ENCODE peak calls at places on chromosomes 16 and 17, in five cellular contexts. W is ovary, M is heart left ventricle, Q is adrenal gland, S is spleen. E is an unnamed sample.

GRCh38 chr16:6949240-6949639 is 383.4 kb upstream of the RBFOX1 start:
- DNase-seq in W (no peak), M (no peak), Q (no peak), S (no peak), E (no peak)

GRCh38 chr17:19383681-19384470 is 3.1 kb downstream of the MFAP4 start:
- DNase-seq in W (peak), M (peak), Q (peak), S (peak), E (no peak)

GRCh38 chr17:56765449-56765848 is 68.3 kb downstream of the C17orf67 start:
- DNase-seq in W (no peak), M (no peak), Q (no peak), S (no peak), E (no peak)

GRCh38 chr16:20897253-20897896 is 2.8 kb downstream of the DCUN1D3 start:
- DNase-seq in W (no peak), M (no peak), Q (peak), S (no peak), E (no peak)

GRCh38 chr16:26019885-26020284 is 328.1 kb downstream of the HS3ST4 start:
- DNase-seq in W (no peak), M (no peak), Q (no peak), S (no peak), E (no peak)

GRCh38 chr16:72092832-72093447 is 480 bp downstream of the TXNL4B start:
- DNase-seq in W (no peak), M (no peak), Q (peak), S (peak), E (peak)

GRCh38 chr16:72612718-72613117 is 435.2 kb downstream of the ZFHX3 start:
- DNase-seq in W (no peak), M (no peak), Q (no peak), S (no peak), E (no peak)

GRCh38 chr17:43363181-43363925 is 35.4 kb upstream of the ARL4D start:
- DNase-seq in W (peak), M (no peak), Q (no peak), S (no peak), E (no peak)

GRCh38 chr17:42118545-42118944 is 2.6 kb downstream of the KAT2A start:
- DNase-seq in W (no peak), M (no peak), Q (no peak), S (no peak), E (no peak)

GRCh38 chr16:24721830-24722238 is 7.6 kb upstream of the TNRC6A start:
- DNase-seq in W (no peak), M (no peak), Q (no peak), S (no peak), E (no peak)

GRCh38 chr16:51359141-51359960 is 208.3 kb upstream of the SALL1 start:
- DNase-seq in W (no peak), M (peak), Q (peak), S (no peak), E (no peak)

GRCh38 chr16:51434567-51435198 is 283.6 kb upstream of the SALL1 start:
- DNase-seq in W (no peak), M (no peak), Q (no peak), S (no peak), E (no peak)

GRCh38 chr17:57898487-57899311 is 48.9 kb upstream of the MRPS23 start:
- DNase-seq in W (peak), M (peak), Q (peak), S (no peak), E (no peak)

GRCh38 chr17:13477180-13477611 is 124.5 kb downstream of the HS3ST3A1 start:
- DNase-seq in W (no peak), M (no peak), Q (no peak), S (no peak), E (no peak)

GRCh38 chr16:86382067-86382773 is 128.1 kb upstream of the FOXF1 start:
- DNase-seq in W (no peak), M (no peak), Q (no peak), S (no peak), E (no peak)

GRCh38 chr16:49016461-49016860 is 265.2 kb downstream of the CBLN1 start:
- DNase-seq in W (no peak), M (no peak), Q (no peak), S (no peak), E (no peak)

GRCh38 chr16:64626771-64627170 is 495.1 kb downstream of the CDH11 start:
- DNase-seq in W (no peak), M (no peak), Q (no peak), S (no peak), E (no peak)

GRCh38 chr17:63349478-63350000 is 96.6 kb downstream of the CYB561 start:
- DNase-seq in W (no peak), M (no peak), Q (no peak), S (no peak), E (no peak)

GRCh38 chr16:10386517-10387377 is 886 bp downstream of the ATF7IP2 start:
- DNase-seq in W (no peak), M (no peak), Q (no peak), S (no peak), E (no peak)

GRCh38 chr16:28165549-28166046 is 46.2 kb downstream of the XPO6 start:
- DNase-seq in W (no peak), M (no peak), Q (no peak), S (no peak), E (no peak)

GRCh38 chr16:88434353-88434690 is 18.8 kb upstream of the ZFPM1 start:
- DNase-seq in W (no peak), M (no peak), Q (no peak), S (no peak), E (no peak)

GRCh38 chr16:1296688-1297412 is 12.6 kb upstream of the UBE2I start:
- DNase-seq in W (no peak), M (no peak), Q (peak), S (no peak), E (peak)

GRCh38 chr16:11297492-11298142 is 16.5 kb upstream of the PRM1 start:
- DNase-seq in W (peak), M (peak), Q (peak), S (peak), E (peak)

GRCh38 chr17:74117999-74118421 is 85.5 kb upstream of the RPL38 start:
- DNase-seq in W (no peak), M (no peak), Q (no peak), S (peak), E (no peak)

GRCh38 chr17:51672058-51672457 is 411.7 kb downstream of the UTP18 start:
- DNase-seq in W (no peak), M (no peak), Q (no peak), S (no peak), E (no peak)

GRCh38 chr16:12500771-12501170 is 302.9 kb downstream of the CPPED1 start:
- DNase-seq in W (no peak), M (peak), Q (no peak), S (no peak), E (no peak)

GRCh38 chr17:64686705-64687104 is 24.6 kb upstream of the SMURF2 start:
- DNase-seq in W (no peak), M (no peak), Q (no peak), S (no peak), E (no peak)

GRCh38 chr17:47285003-47285402 is 31.4 kb downstream of the ITGB3 start:
- DNase-seq in W (no peak), M (no peak), Q (no peak), S (no peak), E (no peak)

GRCh38 chr16:65249768-65250167 is 127.9 kb upstream of the CDH11 start:
- DNase-seq in W (peak), M (peak), Q (peak), S (no peak), E (no peak)

GRCh38 chr17:69141802-69142472 is at the start of gene ABCA6:
- DNase-seq in W (no peak), M (no peak), Q (no peak), S (no peak), E (no peak)
- TF ChIP-seq POLR2A in W (no peak), M (peak), Q (no peak), S (no peak), E (no peak)

GRCh38 chr17:82443465-82444283 is 6.9 kb downstream of the CYBC1 start:
- DNase-seq in W (peak), M (no peak), Q (peak), S (peak), E (no peak)
- TF ChIP-seq POLR2A in W (no peak), M (no peak), Q (no peak), S (no peak), E (no peak)

GRCh38 chr17:38871247-38871991 is 1.6 kb downstream of the LASP1 start:
- DNase-seq in W (peak), M (peak), Q (peak), S (peak), E (no peak)
- TF ChIP-seq POLR2A in W (no peak), M (peak), Q (no peak), S (no peak), E (peak)

GRCh38 chr16:56641166-56641565 is 2.7 kb downstream of the MT1A start:
- DNase-seq in W (no peak), M (no peak), Q (peak), S (no peak), E (no peak)

GRCh38 chr16:56643833-56644232 is 5.4 kb downstream of the MT1A start:
- DNase-seq in W (no peak), M (no peak), Q (no peak), S (no peak), E (no peak)

GRCh38 chr16:56645311-56645710 is 6.4 kb upstream of the MT1B start:
- DNase-seq in W (no peak), M (no peak), Q (no peak), S (no peak), E (no peak)

GRCh38 chr16:56645838-56646237 is 5.8 kb upstream of the MT1B start:
- DNase-seq in W (no peak), M (no peak), Q (no peak), S (no peak), E (no peak)

GRCh38 chr16:56643080-56643778 is 4.8 kb downstream of the MT1A start:
- DNase-seq in W (peak), M (peak), Q (peak), S (peak), E (no peak)
- TF ChIP-seq POLR2A in W (no peak), M (no peak), Q (no peak), S (no peak), E (no peak)

DNA sequence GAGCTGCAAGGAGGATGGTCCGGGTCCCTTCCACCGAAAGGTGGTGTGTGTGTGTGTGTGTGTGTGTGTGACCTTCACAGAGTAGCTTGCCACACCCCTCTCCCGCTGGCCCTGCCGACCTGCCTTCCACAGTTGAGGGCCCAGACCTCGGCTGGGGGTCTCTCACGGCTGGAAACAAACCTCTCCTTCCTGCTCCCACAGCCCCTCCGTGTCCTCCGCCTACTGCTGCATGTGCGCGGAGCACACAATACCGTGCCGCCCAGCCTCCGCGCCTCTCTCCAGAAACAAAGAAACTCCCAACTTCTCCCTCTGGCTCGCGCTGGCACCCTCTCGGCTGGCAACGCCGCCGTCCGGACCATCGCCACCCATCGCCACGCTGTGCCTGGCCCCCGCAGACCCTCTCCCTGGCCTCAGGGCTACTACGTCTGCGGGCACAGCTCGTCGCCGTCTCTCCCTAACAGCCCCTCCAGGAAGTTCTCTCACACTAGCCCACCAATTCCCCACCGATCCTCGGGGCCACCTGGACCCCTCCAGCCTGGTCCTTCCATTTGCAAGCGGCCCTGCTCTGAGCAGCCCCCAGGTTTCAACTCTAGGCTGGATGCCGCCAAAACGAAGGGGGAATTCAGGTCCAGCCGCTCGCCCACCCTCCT is 81.3 kb downstream of the TIMM22 start:
- DNase-seq in W (no peak), M (no peak), Q (no peak), S (no peak), E (no peak)
- TF ChIP-seq POLR2A in W (no peak), M (no peak), Q (no peak), S (no peak), E (no peak)

DNA sequence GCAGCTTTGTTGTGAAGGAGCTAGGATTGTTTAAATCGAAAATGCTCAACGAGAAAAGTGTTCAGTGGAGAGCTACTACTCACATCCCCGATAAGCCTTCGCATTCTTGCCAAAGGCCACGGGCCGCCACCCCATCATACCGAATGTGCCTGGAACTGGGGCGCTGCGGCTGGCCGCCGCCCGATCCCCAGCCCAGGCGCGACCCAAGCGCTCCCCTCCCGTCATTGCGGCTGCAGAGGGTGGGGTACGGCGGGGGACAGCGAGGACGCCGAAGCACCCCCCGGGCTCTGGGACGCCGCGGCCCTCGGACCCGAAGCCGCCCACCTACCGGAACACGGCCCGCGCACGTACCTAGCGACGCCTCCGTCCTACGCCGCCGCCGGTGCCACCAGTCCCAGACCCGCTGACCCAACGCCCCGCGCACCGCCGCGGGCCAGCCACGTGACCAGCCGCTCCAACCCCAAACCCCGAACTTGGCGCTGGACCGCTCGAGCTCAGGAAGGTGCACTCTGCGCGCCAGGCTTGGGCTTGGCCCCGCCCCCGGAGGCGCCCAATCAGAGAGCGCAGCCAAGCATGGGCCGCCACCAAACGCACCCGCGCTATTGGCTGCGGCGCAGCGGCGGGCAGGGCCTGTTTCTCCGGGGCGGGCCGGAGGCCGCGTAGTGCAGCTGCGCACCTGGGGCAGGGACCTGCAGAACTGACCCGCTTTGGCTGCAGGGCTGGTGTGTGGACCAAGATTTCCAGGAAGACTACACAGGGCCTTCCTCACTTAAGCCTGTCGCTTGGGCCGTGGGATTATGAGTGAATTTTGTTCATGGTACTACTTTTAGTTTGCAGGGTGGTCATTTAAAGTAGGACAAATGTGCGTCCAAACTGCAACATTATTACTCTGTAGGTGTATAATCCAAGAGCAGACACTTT is at the start of gene SHMT1:
- DNase-seq in W (peak), M (peak), Q (peak), S (peak), E (peak)
- TF ChIP-seq POLR2A in W (no peak), M (peak), Q (no peak), S (peak), E (peak)

DNA sequence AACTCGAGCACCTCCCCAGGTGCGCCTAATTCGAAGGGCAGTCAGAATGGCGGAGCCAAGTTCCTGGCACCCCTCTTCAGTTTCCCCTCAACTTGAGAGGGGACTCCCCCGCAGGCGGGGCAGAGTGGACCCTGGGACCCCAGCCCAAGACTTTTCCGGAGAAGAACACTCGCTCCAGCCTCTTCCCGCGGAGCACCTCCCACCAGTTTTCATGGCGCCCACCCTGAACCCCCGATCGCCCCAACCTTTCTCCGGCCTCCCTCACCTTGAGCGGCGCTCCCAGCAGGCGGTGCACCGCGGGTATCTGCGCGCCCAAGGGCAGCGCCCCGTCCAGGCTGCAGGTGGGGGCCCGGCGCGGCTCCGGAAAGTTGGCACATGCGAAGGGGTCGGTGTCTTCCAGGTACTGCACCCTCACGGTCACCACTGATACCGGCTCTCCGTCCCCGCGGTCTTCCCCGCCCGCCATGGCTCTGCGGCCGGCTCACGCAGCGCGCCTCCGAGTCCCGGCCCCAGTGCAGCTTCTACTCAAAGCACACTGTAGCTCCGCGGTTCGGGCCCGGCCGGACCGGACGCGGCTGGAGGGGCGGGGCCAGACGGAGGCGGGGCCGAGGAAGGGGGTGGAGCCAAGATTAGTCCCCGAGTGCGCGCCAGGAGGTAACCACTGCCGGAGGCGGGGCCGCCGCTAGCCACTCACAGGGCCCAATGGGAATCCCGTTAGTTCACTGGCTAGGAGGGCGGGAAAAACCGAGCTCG is at the start of gene FHOD1:
- DNase-seq in W (peak), M (peak), Q (peak), S (peak), E (peak)
- TF ChIP-seq POLR2A in W (peak), M (peak), Q (peak), S (no peak), E (peak)

DNA sequence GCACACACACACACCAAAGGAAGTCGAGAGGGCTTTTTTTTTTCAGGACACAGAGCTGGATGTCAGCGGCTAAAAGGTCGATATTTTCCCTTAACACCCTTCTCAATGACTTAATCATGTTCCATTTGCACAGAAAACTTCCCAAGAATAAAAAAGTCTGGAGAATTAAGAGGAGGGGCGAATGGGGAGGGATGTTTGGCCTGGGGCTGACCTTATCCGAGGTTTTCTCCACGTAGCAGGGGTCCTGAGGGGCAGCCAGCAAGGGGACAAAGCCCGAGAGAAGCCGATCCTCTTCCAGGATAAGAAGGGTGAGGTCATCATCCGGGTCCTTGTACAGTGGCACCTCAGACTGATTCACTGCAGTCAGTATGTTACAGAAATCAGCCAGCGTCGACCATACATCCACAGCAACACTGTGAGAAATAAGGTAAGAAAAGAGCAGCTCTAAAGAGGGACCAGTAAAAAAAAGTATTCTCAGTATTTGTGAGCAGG is 117.6 kb downstream of the HIC1 start:
- DNase-seq in W (no peak), M (peak), Q (peak), S (no peak), E (peak)
- TF ChIP-seq POLR2A in W (no peak), M (no peak), Q (no peak), S (no peak), E (no peak)

DNA sequence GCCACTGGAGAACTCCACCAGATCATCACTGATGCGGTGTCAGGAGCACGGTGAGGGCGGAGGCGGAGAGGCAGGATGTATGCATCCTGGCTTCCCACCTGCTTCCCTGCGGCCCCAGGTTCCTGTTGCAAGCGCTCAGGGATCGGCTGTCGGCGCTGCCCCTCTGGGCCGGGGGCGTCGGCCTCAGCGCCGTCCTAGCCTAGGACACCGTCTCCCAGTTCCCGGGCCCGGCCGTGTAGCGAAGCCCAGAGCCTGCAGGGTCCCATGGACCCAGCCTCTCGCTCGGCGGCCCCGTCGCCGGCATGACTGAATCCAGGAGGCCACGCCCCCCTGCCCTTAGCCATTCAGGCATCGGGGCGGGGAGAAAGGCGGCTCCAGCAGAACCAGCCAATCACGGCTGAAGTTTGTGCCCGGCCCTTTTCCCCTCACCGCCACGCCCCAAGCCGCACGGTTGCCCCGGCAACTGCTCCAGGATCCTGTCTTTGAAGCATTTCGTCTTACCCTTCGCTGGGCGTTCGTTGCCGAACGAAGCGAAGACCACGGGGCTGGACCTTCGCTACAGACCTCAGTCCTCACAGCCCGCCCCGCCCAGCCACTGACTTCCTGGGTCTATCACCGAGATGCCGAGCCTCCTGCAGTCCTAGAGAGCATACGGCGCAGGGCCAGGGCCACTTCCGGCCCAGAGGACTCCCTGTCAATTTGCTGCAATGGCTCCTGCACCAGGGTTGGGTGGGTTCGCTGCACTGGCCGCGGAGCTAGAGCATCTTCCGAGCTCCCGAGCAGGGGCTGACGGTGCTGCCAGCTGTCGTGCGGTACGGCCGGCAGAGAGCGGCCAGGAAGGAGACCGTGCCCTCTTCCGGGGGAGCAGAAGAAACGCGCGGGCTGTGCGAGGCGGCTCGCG is 10.6 kb upstream of the ZNF213 start:
- DNase-seq in W (peak), M (peak), Q (peak), S (peak), E (peak)
- TF ChIP-seq POLR2A in W (no peak), M (no peak), Q (peak), S (no peak), E (peak)

E was measured in H54.